ENCODE peak calls at places on chromosomes 12 and 14, in six cellular contexts. B is HepG2, P is HCT116, C is sigmoid colon, T is right lobe of liver, A is A549. Q is an unnamed sample. For H3K4me1, the result is how much of the 10 kb centered on the place peaks cover.

GRCh38 chr12:121786441-121786825 is 7.1 kb downstream of the RHOF start:
- DNase-seq in P (peak), C (peak), A (peak), T (peak), B (peak), Q (peak)

GRCh38 chr12:99453831-99454538 is 193.6 kb upstream of the GARIN6 start:
- DNase-seq in P (no peak), B (no peak), A (no peak), C (no peak), T (no peak), Q (no peak)

GRCh38 chr12:75699728-75700496 is 188.5 kb upstream of the KRR1 start:
- DNase-seq in A (no peak), T (no peak), P (no peak), C (no peak), B (no peak), Q (no peak)

GRCh38 chr14:58430156-58430555 is 2.6 kb downstream of the KIAA0586 start:
- DNase-seq in C (no peak), A (no peak), B (no peak), P (no peak), T (no peak), Q (no peak)

GRCh38 chr12:108939594-108939993 is 59.7 kb downstream of the DAO start:
- DNase-seq in T (no peak), B (peak), A (peak), P (peak), C (no peak), Q (no peak)

GRCh38 chr14:63454863-63455622 is 88.1 kb downstream of the PPP2R5E start:
- DNase-seq in A (no peak), T (no peak), P (no peak), B (no peak), C (no peak), Q (no peak)

GRCh38 chr14:75972729-75973480 is 8.9 kb downstream of the TGFB3 start:
- DNase-seq in C (no peak), P (no peak), B (no peak), T (no peak), A (no peak), Q (no peak)

GRCh38 chr14:35332517-35333346 is 40.5 kb downstream of the PSMA6 start:
- DNase-seq in P (no peak), T (no peak), A (peak), B (no peak), C (no peak), Q (no peak)

GRCh38 chr12:31510034-31510433 is 80.9 kb downstream of the DENND5B start:
- DNase-seq in B (no peak), A (no peak), C (no peak), T (no peak), P (no peak), Q (peak)

GRCh38 chr12:39638178-39638577 is 18.6 kb upstream of the ABCD2 start:
- DNase-seq in C (no peak), A (no peak), P (no peak), T (no peak), B (no peak), Q (no peak)

GRCh38 chr12:89253483-89253882 is 98.8 kb downstream of the DUSP6 start:
- DNase-seq in P (no peak), C (no peak), T (no peak), B (no peak), A (no peak), Q (no peak)

GRCh38 chr12:49872381-49872780 is 29.5 kb upstream of the BCDIN3D start:
- DNase-seq in T (no peak), A (no peak), P (no peak), B (no peak), C (no peak), Q (no peak)

GRCh38 chr14:52877628-52878027 is 73.2 kb downstream of the FERMT2 start:
- DNase-seq in C (no peak), T (no peak), B (no peak), A (no peak), P (no peak), Q (no peak)

GRCh38 chr12:96241484-96242256 is 47.5 kb downstream of the ELK3 start:
- DNase-seq in T (no peak), P (no peak), A (peak), C (peak), B (no peak), Q (no peak)

GRCh38 chr12:117499759-117500485 is 138.5 kb upstream of the NOS1 start:
- DNase-seq in C (no peak), A (peak), B (no peak), T (no peak), P (no peak), Q (no peak)

GRCh38 chr14:70808402-70809237 is 693 bp downstream of the MAP3K9 start:
- DNase-seq in B (no peak), C (peak), P (no peak), T (peak), A (peak), Q (peak)

GRCh38 chr12:121124402-121125109 is 8.1 kb upstream of the P2RX7 start:
- DNase-seq in P (peak), A (peak), C (no peak), B (peak), T (no peak), Q (peak)

GRCh38 chr12:27560126-27560525 is 36.1 kb downstream of the PPFIBP1 start:
- DNase-seq in C (no peak), P (no peak), T (no peak), B (no peak), A (no peak), Q (no peak)

GRCh38 chr14:85416771-85417170 is 113.2 kb upstream of the FLRT2 start:
- DNase-seq in A (peak), P (no peak), C (no peak), T (no peak), B (no peak), Q (no peak)

GRCh38 chr14:99363051-99363450 is 91.1 kb upstream of the BCL11B start:
- DNase-seq in B (no peak), T (no peak), A (no peak), C (no peak), P (no peak), Q (no peak)

GRCh38 chr12:113239811-113240331 is 18.6 kb downstream of the TPCN1 start:
- DNase-seq in A (no peak), T (peak), C (peak), B (no peak), P (no peak), Q (peak)

GRCh38 chr12:93526786-93527428 is 45.6 kb upstream of the SOCS2 start:
- DNase-seq in C (no peak), P (peak), A (peak), B (peak), T (no peak), Q (peak)

GRCh38 chr14:57692671-57693070 is 173.2 kb downstream of the SLC35F4 start:
- DNase-seq in T (no peak), C (no peak), A (peak), P (peak), B (peak), Q (no peak)

GRCh38 chr12:7959278-7960063 is 23.5 kb upstream of the SLC2A3 start:
- DNase-seq in C (no peak), P (no peak), A (no peak), T (peak), B (peak), Q (no peak)

GRCh38 chr12:104604070-104604994 is 147.6 kb downstream of the CHST11 start:
- DNase-seq in P (peak), B (no peak), T (no peak), C (peak), A (peak), Q (peak)

GRCh38 chr14:28754209-28754985 is 12.2 kb upstream of the FOXG1 start:
- DNase-seq in A (peak), T (no peak), C (no peak), P (no peak), B (peak), Q (peak)

GRCh38 chr14:65434216-65434850 is 21.8 kb downstream of the FUT8 start:
- DNase-seq in P (no peak), T (no peak), C (no peak), A (no peak), B (no peak), Q (no peak)

GRCh38 chr12:93361159-93361919 is 16.4 kb upstream of the NUDT4 start:
- DNase-seq in B (no peak), P (no peak), T (no peak), C (no peak), A (no peak), Q (no peak)

GRCh38 chr12:64059685-64060084 is 162.4 kb downstream of the KICS2 start:
- DNase-seq in P (no peak), A (no peak), T (no peak), B (no peak), C (no peak), Q (no peak)

GRCh38 chr12:131606218-131606899 is 104.5 kb upstream of the SFSWAP start:
- DNase-seq in T (no peak), C (no peak), P (no peak), A (no peak), B (no peak), Q (no peak)

GRCh38 chr14:75831971-75832370 is 149.8 kb downstream of the TGFB3 start:
- DNase-seq in A (peak), C (no peak), P (no peak), T (no peak), B (no peak), Q (no peak)

GRCh38 chr14:102729825-102730224 is 47.4 kb upstream of the TRAF3 start:
- DNase-seq in B (no peak), A (no peak), P (no peak), T (peak), C (no peak), Q (no peak)

GRCh38 chr14:28774764-28775738 is 8.5 kb downstream of the FOXG1 start:
- DNase-seq in C (no peak), P (no peak), A (no peak), T (no peak), B (no peak), Q (no peak)

GRCh38 chr12:90790747-90791146 is 164.2 kb downstream of the CCER1 start:
- DNase-seq in C (no peak), P (no peak), B (no peak), A (no peak), T (no peak), Q (no peak)

GRCh38 chr14:24330973-24331674 is 3.7 kb downstream of the ADCY4 start:
- DNase-seq in A (no peak), T (no peak), B (no peak), C (no peak), P (no peak), Q (no peak)

GRCh38 chr12:124993568-124994434 is at the start of gene BRI3BP:
- DNase-seq in A (peak), T (peak), C (no peak), P (no peak), B (peak), Q (no peak)

GRCh38 chr12:26434299-26434915 is 239.0 kb downstream of the SSPN start:
- DNase-seq in T (no peak), P (peak), C (no peak), A (peak), B (peak), Q (peak)

GRCh38 chr12:122023339-122024131 is 1.9 kb downstream of the BCL7A start:
- DNase-seq in A (peak), B (peak), P (peak), C (peak), T (peak), Q (peak)

GRCh38 chr12:57459055-57459749 is 383 bp upstream of the GLI1 start:
- DNase-seq in B (peak), A (peak), P (peak), C (peak), T (peak), Q (peak)
- TF ChIP-seq POLR2A in B (peak), A (peak), P (peak), C (no peak), T (peak), Q (peak)

DNA sequence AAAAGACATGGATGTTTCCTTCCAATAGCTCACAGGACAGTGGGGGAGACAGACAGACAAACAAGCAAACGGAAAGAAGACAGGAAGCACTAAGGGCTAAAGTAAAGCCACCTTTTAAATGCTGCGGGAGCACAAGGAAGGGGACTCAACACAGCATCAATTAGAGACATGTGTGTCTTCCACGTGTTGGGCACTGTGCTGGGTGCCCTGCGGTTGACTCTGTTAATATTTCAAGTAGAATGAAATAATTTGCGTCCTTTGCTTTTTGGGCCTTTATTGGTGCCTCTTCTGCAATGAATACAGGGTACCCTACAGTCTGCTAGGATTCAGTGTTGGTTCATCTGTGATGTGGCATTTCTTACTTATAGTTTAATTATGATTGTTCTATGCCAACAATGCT is 90.9 kb upstream of the CPM start:
- DNase-seq in A (no peak), P (no peak), T (no peak), B (no peak), C (no peak), Q (no peak)
- H3K4me1 ChIP-seq in A (under half), P (under half), T (under half), B (under half), C (under half), Q (under half)

DNA sequence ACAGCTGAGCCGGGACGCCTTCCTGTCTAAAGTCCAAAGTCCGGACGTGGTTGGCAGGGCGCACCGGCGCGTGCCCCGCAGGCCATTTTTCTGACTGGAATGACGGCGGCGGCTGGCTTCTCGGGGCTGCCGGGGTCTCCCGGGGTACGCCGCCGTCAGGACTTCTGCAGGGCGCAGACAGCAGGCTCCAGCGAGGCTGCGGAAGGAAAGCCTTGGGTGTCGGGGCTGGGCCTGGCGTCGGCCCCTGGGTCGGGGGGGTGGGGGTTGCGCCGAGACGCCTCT is 32.8 kb downstream of the MIA2 start:
- DNase-seq in A (peak), B (peak), P (no peak), T (peak), C (peak), Q (peak)
- TF ChIP-seq POLR2A in A (no peak), B (no peak), P (no peak), T (no peak), C (no peak), Q (no peak)

GRCh38 chr14:61567838-61568571 is 127.3 kb upstream of the HIF1A start:
- DNase-seq in A (no peak), P (no peak), T (peak), B (no peak), C (no peak), Q (no peak)

GRCh38 chr14:61569783-61570182 is 125.5 kb upstream of the HIF1A start:
- DNase-seq in A (no peak), T (peak), C (peak), B (peak), P (no peak), Q (peak)

GRCh38 chr14:61568572-61569011 is 126.7 kb upstream of the HIF1A start:
- DNase-seq in A (no peak), B (no peak), T (peak), P (no peak), C (no peak), Q (no peak)

GRCh38 chr14:61570188-61570960 is 124.9 kb upstream of the HIF1A start:
- DNase-seq in P (no peak), C (no peak), T (peak), B (no peak), A (no peak), Q (no peak)

DNA sequence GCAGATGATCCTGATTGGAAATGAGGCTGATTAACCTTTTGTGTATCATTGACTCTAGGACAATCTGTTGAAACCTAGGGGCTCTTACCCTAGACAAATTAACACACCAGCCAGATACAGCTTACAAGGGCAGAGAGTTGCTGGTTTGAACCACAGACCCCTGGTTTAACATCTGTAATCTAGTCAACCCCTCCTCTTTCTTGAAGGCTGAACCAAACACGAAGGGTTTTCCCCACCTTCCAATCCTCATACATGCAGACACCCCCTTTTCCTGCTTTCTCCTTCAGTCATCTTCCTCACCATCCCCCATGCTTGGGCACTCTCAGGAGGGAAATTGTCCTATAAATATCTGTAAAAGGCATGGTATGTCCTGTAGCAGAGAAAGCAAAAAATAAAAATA is 126.0 kb upstream of the HIF1A start:
- DNase-seq in A (no peak), C (no peak), T (no peak), P (no peak), B (no peak), Q (no peak)
- H3K4me1 ChIP-seq in A (half or more), C (under half), T (under half), P (half or more), B (half or more), Q (under half)

DNA sequence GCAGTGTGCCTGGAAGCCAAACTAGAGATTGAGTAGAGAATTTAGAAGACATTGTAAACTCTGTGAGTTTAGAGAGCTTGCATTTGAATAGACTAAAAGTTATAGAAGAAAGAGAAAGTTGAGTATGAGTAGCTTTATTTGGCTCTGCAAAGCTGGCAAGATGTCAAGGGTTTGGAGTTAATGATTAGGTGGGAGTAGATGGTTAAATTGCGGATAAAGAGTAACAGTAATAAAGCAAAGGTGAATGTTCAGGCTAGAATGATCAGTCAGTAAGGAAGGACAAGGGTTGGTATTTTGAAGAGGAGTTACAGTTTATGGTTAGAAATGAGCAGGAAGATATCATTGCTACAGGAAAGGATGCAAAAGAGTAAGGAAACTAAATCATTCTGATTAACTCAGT is 5.2 kb downstream of the PPM1A start:
- DNase-seq in C (no peak), B (peak), A (no peak), P (no peak), T (peak), Q (no peak)
- TF ChIP-seq POLR2A in C (no peak), B (no peak), A (no peak), P (no peak), T (no peak), Q (no peak)

GRCh38 chr14:100875861-100876590 is 27.5 kb downstream of the RTL1 start:
- DNase-seq in T (no peak), C (no peak), B (no peak), A (no peak), P (no peak), Q (no peak)
- H3K4me1 ChIP-seq in T (under half), C (under half), B (under half), A (under half), P (under half), Q (under half)

GRCh38 chr12:2876431-2877046 is 435 bp downstream of the FOXM1 start:
- DNase-seq in B (no peak), A (peak), P (no peak), T (peak), C (peak), Q (peak)

GRCh38 chr12:2877047-2877958 is at the start of the genes FOXM1 and RHNO1:
- DNase-seq in C (peak), A (peak), B (peak), P (peak), T (peak), Q (peak)

GRCh38 chr12:2884810-2885209 is 5.9 kb upstream of the TULP3 start:
- DNase-seq in B (no peak), T (no peak), C (no peak), P (no peak), A (no peak), Q (no peak)

GRCh38 chr12:2877959-2878732 is 1.1 kb downstream of the RHNO1 start:
- DNase-seq in B (no peak), T (no peak), C (peak), A (no peak), P (no peak), Q (no peak)

DNA sequence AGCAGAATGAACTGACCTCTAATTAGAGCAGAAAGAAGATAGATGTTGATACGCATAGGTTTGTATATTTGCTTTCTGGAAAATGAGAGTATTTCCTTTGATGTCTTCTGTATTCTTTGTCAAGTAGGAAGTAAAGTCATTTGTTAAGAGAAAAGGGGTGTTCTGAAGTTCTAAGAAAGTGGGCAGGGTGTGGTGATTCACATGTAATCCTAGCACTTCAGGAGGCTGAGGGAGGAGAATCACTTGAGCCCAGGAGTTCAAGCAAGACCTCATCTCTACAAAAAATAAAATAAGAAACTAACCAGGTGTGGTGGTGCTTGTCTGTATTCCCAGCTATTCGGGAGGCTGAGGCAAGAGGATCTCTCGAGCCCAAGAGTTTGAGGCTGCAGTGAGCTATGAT is 2.8 kb downstream of the RHNO1 start:
- DNase-seq in T (no peak), P (no peak), B (no peak), A (no peak), C (peak), Q (no peak)
- TF ChIP-seq POLR2A in T (no peak), P (no peak), B (no peak), A (no peak), C (no peak), Q (no peak)

GRCh38 chr14:104784218-104784568 is 11.4 kb downstream of the AKT1 start:
- DNase-seq in T (no peak), A (no peak), P (no peak), C (no peak), B (no peak), Q (no peak)

GRCh38 chr14:104782086-104782822 is 13.3 kb downstream of the AKT1 start:
- DNase-seq in C (no peak), B (no peak), T (no peak), P (no peak), A (no peak), Q (no peak)

GRCh38 chr14:104781271-104782077 is 14.1 kb downstream of the AKT1 start:
- DNase-seq in T (no peak), P (no peak), B (no peak), C (no peak), A (no peak), Q (no peak)

GRCh38 chr14:104783484-104784217 is 11.9 kb downstream of the AKT1 start:
- DNase-seq in B (no peak), P (no peak), T (no peak), C (no peak), A (no peak), Q (no peak)

DNA sequence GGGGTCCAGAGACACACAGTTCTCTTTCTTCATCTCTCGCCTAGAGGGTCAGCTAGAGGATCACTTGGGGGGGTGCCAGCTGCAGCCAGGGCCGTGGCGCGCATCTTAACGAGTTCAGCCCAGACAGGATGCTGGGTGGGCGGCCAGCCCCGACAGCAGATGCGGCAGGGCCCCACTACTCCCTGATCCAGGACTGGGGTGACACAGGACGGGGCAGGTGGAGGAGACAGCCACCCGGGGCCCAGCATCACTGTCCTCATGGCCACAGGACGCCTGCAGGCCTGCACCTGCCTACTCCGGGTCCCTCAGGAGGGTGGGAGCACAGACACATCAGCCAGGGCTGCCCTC is 12.8 kb downstream of the AKT1 start:
- DNase-seq in T (no peak), P (no peak), A (no peak), B (no peak), C (no peak), Q (no peak)
- H3K4me1 ChIP-seq in T (under half), P (under half), A (under half), B (under half), C (under half), Q (under half)

Q was measured in adrenal gland.